ENCODE peak calls at places on chromosomes 16 and 17, in ten cellular contexts. One of them, this sample, is unnamed.

GRCh38 chr17:18159551-18160120 is 24.0 kb upstream of the ALKBH5 start:
- DNase-seq in ovary: no peak
- DNase-seq in KBM-7: no peak
- DNase-seq in effector CD4-positive, alpha-beta T cell: no peak
- DNase-seq in NAMALWA: no peak
- DNase-seq in esophagus squamous epithelium: no peak
- DNase-seq in omental fat pad: no peak
- DNase-seq in AG09309: no peak
- DNase-seq in fibroblast of the aortic adventitia: no peak
- DNase-seq in GDM1: no peak
- DNase-seq in this sample: no peak

GRCh38 chr16:55039931-55040330 is 109.3 kb downstream of the IRX5 start:
- DNase-seq in ovary: no peak
- DNase-seq in KBM-7: no peak
- DNase-seq in fibroblast of the aortic adventitia: no peak
- DNase-seq in omental fat pad: no peak
- DNase-seq in effector CD4-positive, alpha-beta T cell: no peak
- DNase-seq in GDM1: no peak
- DNase-seq in esophagus squamous epithelium: no peak
- DNase-seq in NAMALWA: no peak
- DNase-seq in AG09309: no peak
- DNase-seq in this sample: no peak

GRCh38 chr16:77531741-77532140 is 96.9 kb upstream of the ADAMTS18 start:
- DNase-seq in AG09309: peak; percentile 48
- DNase-seq in omental fat pad: no peak
- DNase-seq in esophagus squamous epithelium: no peak
- DNase-seq in NAMALWA: no peak
- DNase-seq in GDM1: no peak
- DNase-seq in ovary: no peak
- DNase-seq in effector CD4-positive, alpha-beta T cell: no peak
- DNase-seq in KBM-7: no peak
- DNase-seq in fibroblast of the aortic adventitia: peak; percentile 86
- DNase-seq in this sample: no peak

GRCh38 chr16:22977294-22977697 is 163.3 kb downstream of the HS3ST2 start:
- DNase-seq in NAMALWA: peak; percentile 26
- DNase-seq in effector CD4-positive, alpha-beta T cell: no peak
- DNase-seq in KBM-7: no peak
- DNase-seq in AG09309: no peak
- DNase-seq in omental fat pad: no peak
- DNase-seq in ovary: no peak
- DNase-seq in GDM1: no peak
- DNase-seq in esophagus squamous epithelium: no peak
- DNase-seq in fibroblast of the aortic adventitia: peak; percentile 7
- DNase-seq in this sample: no peak

GRCh38 chr17:67992541-67993152 is 3.6 kb downstream of the C17orf58 start:
- DNase-seq in effector CD4-positive, alpha-beta T cell: no peak
- DNase-seq in omental fat pad: no peak
- DNase-seq in KBM-7: no peak
- DNase-seq in AG09309: no peak
- DNase-seq in esophagus squamous epithelium: no peak
- DNase-seq in NAMALWA: no peak
- DNase-seq in GDM1: no peak
- DNase-seq in ovary: no peak
- DNase-seq in fibroblast of the aortic adventitia: peak; percentile 4
- DNase-seq in this sample: no peak

GRCh38 chr17:9670596-9670995 is 25.3 kb downstream of the USP43 start:
- DNase-seq in effector CD4-positive, alpha-beta T cell: no peak
- DNase-seq in KBM-7: no peak
- DNase-seq in esophagus squamous epithelium: no peak
- DNase-seq in GDM1: no peak
- DNase-seq in ovary: no peak
- DNase-seq in fibroblast of the aortic adventitia: no peak
- DNase-seq in AG09309: no peak
- DNase-seq in NAMALWA: no peak
- DNase-seq in omental fat pad: no peak
- DNase-seq in this sample: no peak

GRCh38 chr16:31451681-31452351 is 7.5 kb upstream of the ARMC5 start:
- DNase-seq in esophagus squamous epithelium: no peak
- DNase-seq in GDM1: no peak
- DNase-seq in effector CD4-positive, alpha-beta T cell: no peak
- DNase-seq in fibroblast of the aortic adventitia: peak; percentile 51
- DNase-seq in KBM-7: peak; percentile 64
- DNase-seq in NAMALWA: peak; percentile 47
- DNase-seq in omental fat pad: no peak
- DNase-seq in ovary: peak; percentile 69
- DNase-seq in AG09309: no peak
- DNase-seq in this sample: peak; percentile 6

GRCh38 chr17:28643979-28644781 is 778 bp downstream of the BLTP2 start:
- DNase-seq in KBM-7: peak; percentile 86
- DNase-seq in fibroblast of the aortic adventitia: peak; percentile 62
- DNase-seq in NAMALWA: peak; percentile 77
- DNase-seq in GDM1: peak; percentile 30
- DNase-seq in esophagus squamous epithelium: no peak
- DNase-seq in ovary: no peak
- DNase-seq in effector CD4-positive, alpha-beta T cell: no peak
- DNase-seq in omental fat pad: no peak
- DNase-seq in AG09309: no peak
- DNase-seq in this sample: peak; percentile 16

GRCh38 chr16:983044-984030 is 1.8 kb downstream of the SOX8 start:
- DNase-seq in esophagus squamous epithelium: no peak
- DNase-seq in GDM1: no peak
- DNase-seq in effector CD4-positive, alpha-beta T cell: no peak
- DNase-seq in KBM-7: no peak
- DNase-seq in omental fat pad: no peak
- DNase-seq in ovary: no peak
- DNase-seq in NAMALWA: no peak
- DNase-seq in fibroblast of the aortic adventitia: no peak
- DNase-seq in AG09309: no peak
- DNase-seq in this sample: no peak

GRCh38 chr16:77951788-77952187 is 70.6 kb upstream of the CLEC3A start:
- DNase-seq in NAMALWA: peak; percentile 57
- DNase-seq in effector CD4-positive, alpha-beta T cell: no peak
- DNase-seq in omental fat pad: no peak
- DNase-seq in fibroblast of the aortic adventitia: no peak
- DNase-seq in GDM1: no peak
- DNase-seq in KBM-7: peak; percentile 25
- DNase-seq in AG09309: no peak
- DNase-seq in ovary: no peak
- DNase-seq in esophagus squamous epithelium: no peak
- DNase-seq in this sample: peak; percentile 1

GRCh38 chr17:83055911-83056582 is 23.4 kb upstream of the METRNL start:
- DNase-seq in fibroblast of the aortic adventitia: peak; percentile 76
- DNase-seq in NAMALWA: no peak
- DNase-seq in AG09309: peak; percentile 59
- DNase-seq in omental fat pad: no peak
- DNase-seq in GDM1: no peak
- DNase-seq in effector CD4-positive, alpha-beta T cell: no peak
- DNase-seq in esophagus squamous epithelium: no peak
- DNase-seq in ovary: peak; percentile 38
- DNase-seq in KBM-7: no peak
- DNase-seq in this sample: no peak

GRCh38 chr16:55641430-55642056 is 14.2 kb upstream of the SLC6A2 start:
- DNase-seq in ovary: no peak
- DNase-seq in effector CD4-positive, alpha-beta T cell: no peak
- DNase-seq in esophagus squamous epithelium: no peak
- DNase-seq in AG09309: no peak
- DNase-seq in NAMALWA: no peak
- DNase-seq in KBM-7: no peak
- DNase-seq in GDM1: no peak
- DNase-seq in fibroblast of the aortic adventitia: no peak
- DNase-seq in omental fat pad: no peak
- DNase-seq in this sample: no peak

GRCh38 chr17:1095853-1096675 is 83.7 kb downstream of the ABR start:
- DNase-seq in effector CD4-positive, alpha-beta T cell: no peak
- DNase-seq in omental fat pad: no peak
- DNase-seq in AG09309: no peak
- DNase-seq in fibroblast of the aortic adventitia: no peak
- DNase-seq in esophagus squamous epithelium: no peak
- DNase-seq in ovary: no peak
- DNase-seq in GDM1: peak; percentile 21
- DNase-seq in NAMALWA: no peak
- DNase-seq in KBM-7: peak; percentile 47
- DNase-seq in this sample: no peak

GRCh38 chr16:70395345-70395901 is 43.5 kb downstream of the ST3GAL2 start:
- DNase-seq in AG09309: no peak
- DNase-seq in fibroblast of the aortic adventitia: peak; percentile 35
- DNase-seq in omental fat pad: no peak
- DNase-seq in esophagus squamous epithelium: no peak
- DNase-seq in KBM-7: peak; percentile 65
- DNase-seq in GDM1: no peak
- DNase-seq in NAMALWA: peak; percentile 53
- DNase-seq in effector CD4-positive, alpha-beta T cell: peak; percentile 46
- DNase-seq in ovary: peak; percentile 55
- DNase-seq in this sample: no peak

GRCh38 chr17:14209215-14209614 is 27.4 kb downstream of the CDRT15 start:
- DNase-seq in NAMALWA: no peak
- DNase-seq in AG09309: no peak
- DNase-seq in GDM1: no peak
- DNase-seq in KBM-7: no peak
- DNase-seq in omental fat pad: no peak
- DNase-seq in effector CD4-positive, alpha-beta T cell: no peak
- DNase-seq in esophagus squamous epithelium: no peak
- DNase-seq in fibroblast of the aortic adventitia: no peak
- DNase-seq in ovary: no peak
- DNase-seq in this sample: no peak

GRCh38 chr16:61194573-61194972 is 841.7 kb downstream of the CDH8 start:
- DNase-seq in AG09309: no peak
- DNase-seq in fibroblast of the aortic adventitia: no peak
- DNase-seq in omental fat pad: no peak
- DNase-seq in NAMALWA: no peak
- DNase-seq in esophagus squamous epithelium: no peak
- DNase-seq in effector CD4-positive, alpha-beta T cell: no peak
- DNase-seq in KBM-7: no peak
- DNase-seq in GDM1: no peak
- DNase-seq in ovary: no peak
- DNase-seq in this sample: no peak

GRCh38 chr17:32515677-32516383 is 29.0 kb downstream of the CDK5R1 start:
- DNase-seq in esophagus squamous epithelium: no peak
- DNase-seq in fibroblast of the aortic adventitia: no peak
- DNase-seq in AG09309: no peak
- DNase-seq in KBM-7: no peak
- DNase-seq in NAMALWA: no peak
- DNase-seq in GDM1: no peak
- DNase-seq in omental fat pad: no peak
- DNase-seq in effector CD4-positive, alpha-beta T cell: no peak
- DNase-seq in ovary: no peak
- DNase-seq in this sample: peak; percentile 51

GRCh38 chr17:3961564-3962047 is 2.6 kb downstream of the ATP2A3 start:
- DNase-seq in omental fat pad: no peak
- DNase-seq in effector CD4-positive, alpha-beta T cell: no peak
- DNase-seq in esophagus squamous epithelium: peak; percentile 40
- DNase-seq in GDM1: no peak
- DNase-seq in NAMALWA: peak; percentile 86
- DNase-seq in AG09309: no peak
- DNase-seq in ovary: no peak
- DNase-seq in KBM-7: peak; percentile 31
- DNase-seq in fibroblast of the aortic adventitia: no peak
- DNase-seq in this sample: peak; percentile 20

GRCh38 chr17:10063730-10064221 is 134.6 kb downstream of the GAS7 start:
- DNase-seq in ovary: no peak
- DNase-seq in KBM-7: peak; percentile 81
- DNase-seq in omental fat pad: no peak
- DNase-seq in GDM1: peak; percentile 44
- DNase-seq in esophagus squamous epithelium: no peak
- DNase-seq in NAMALWA: no peak
- DNase-seq in fibroblast of the aortic adventitia: no peak
- DNase-seq in AG09309: no peak
- DNase-seq in effector CD4-positive, alpha-beta T cell: no peak
- DNase-seq in this sample: no peak

GRCh38 chr17:77842148-77842905 is 116.2 kb upstream of the TNRC6C start:
- DNase-seq in KBM-7: peak; percentile 72
- DNase-seq in omental fat pad: no peak
- DNase-seq in GDM1: peak; percentile 27
- DNase-seq in AG09309: no peak
- DNase-seq in NAMALWA: no peak
- DNase-seq in ovary: peak; percentile 9
- DNase-seq in effector CD4-positive, alpha-beta T cell: no peak
- DNase-seq in fibroblast of the aortic adventitia: peak; percentile 36
- DNase-seq in esophagus squamous epithelium: no peak
- DNase-seq in this sample: peak; percentile 15

GRCh38 chr17:49456172-49456965 is 38.7 kb upstream of the NGFR start:
- DNase-seq in effector CD4-positive, alpha-beta T cell: no peak
- DNase-seq in NAMALWA: no peak
- DNase-seq in omental fat pad: no peak
- DNase-seq in ovary: no peak
- DNase-seq in AG09309: peak; percentile 54
- DNase-seq in esophagus squamous epithelium: no peak
- DNase-seq in GDM1: peak; percentile 64
- DNase-seq in fibroblast of the aortic adventitia: peak; percentile 81
- DNase-seq in KBM-7: peak; percentile 92
- DNase-seq in this sample: no peak

GRCh38 chr17:55264273-55264639 is 504 bp upstream of the HLF start:
- DNase-seq in GDM1: no peak
- DNase-seq in NAMALWA: no peak
- DNase-seq in effector CD4-positive, alpha-beta T cell: no peak
- DNase-seq in fibroblast of the aortic adventitia: no peak
- DNase-seq in esophagus squamous epithelium: no peak
- DNase-seq in omental fat pad: no peak
- DNase-seq in ovary: no peak
- DNase-seq in KBM-7: no peak
- DNase-seq in AG09309: no peak
- DNase-seq in this sample: peak; percentile 37

GRCh38 chr16:12208341-12209035 is 232.0 kb downstream of the SNX29 start:
- DNase-seq in KBM-7: no peak
- DNase-seq in AG09309: no peak
- DNase-seq in fibroblast of the aortic adventitia: peak; percentile 18
- DNase-seq in NAMALWA: no peak
- DNase-seq in esophagus squamous epithelium: no peak
- DNase-seq in omental fat pad: no peak
- DNase-seq in GDM1: no peak
- DNase-seq in ovary: no peak
- DNase-seq in effector CD4-positive, alpha-beta T cell: no peak
- DNase-seq in this sample: no peak